ENCODE peak calls at places on chromosomes 4 and X, in four cellular contexts. R is heart left ventricle; B is stimulated activated memory B cell treated with anti-CD40 and anti-IgM and Interleukin-4, amounts not matched to agents 10 μg/mL and 1 μg/mL and 100 μg/mL, for 72 hours; Y is activated CD8-positive, alpha-beta T cell treated with anti-CD3 and anti-CD28 coated beads, Interleukin-2, amount 10 ng/mL, durations not matched to agents 7 days and 5 days. M is an unnamed sample.

GRCh38 chr4:112251044-112251632 is 19.6 kb downstream of the AP1AR start:
- ATAC-seq in B (no peak), Y (no peak), R (no peak), M (peak; percentile 51)

GRCh38 chr4:153065286-153065685 is 129.2 kb downstream of the FHDC1 start:
- ATAC-seq in R (no peak), B (no peak), Y (no peak), M (no peak)

GRCh38 chrX:154327026-154327820 is 31.6 kb downstream of the TKTL1 start:
- ATAC-seq in Y (peak; percentile 97), R (peak; percentile 59), B (peak; percentile 77), M (peak; percentile 71)

GRCh38 chrX:23662853-23663252 is 4.4 kb upstream of the PRDX4 start:
- ATAC-seq in R (no peak), B (peak; percentile 73), Y (no peak), M (peak; percentile 74)

GRCh38 chr4:36230523-36230922 is 13.8 kb downstream of the ARAP2 start:
- ATAC-seq in R (no peak), Y (no peak), B (no peak), M (no peak)

GRCh38 chr4:17065821-17066220 is 167.4 kb upstream of the LDB2 start:
- ATAC-seq in R (no peak), B (no peak), Y (no peak), M (no peak)

GRCh38 chr4:37767546-37767945 is 58.9 kb upstream of the PGM2 start:
- ATAC-seq in B (no peak), R (peak; percentile 69), Y (no peak), M (no peak)

GRCh38 chrX:57900961-57901360 is 9.3 kb downstream of the ZXDA start:
- ATAC-seq in R (peak; percentile 82), B (no peak), Y (no peak), M (no peak)

GRCh38 chrX:46327229-46328081 is 217.8 kb downstream of the ZNF674 start:
- ATAC-seq in B (no peak), R (peak; percentile 86), Y (no peak), M (no peak)

GRCh38 chrX:39328661-39329060 is 527.4 kb downstream of the MID1IP1 start:
- ATAC-seq in R (no peak), Y (no peak), B (no peak), M (peak; percentile 15)

GRCh38 chrX:40055495-40055894 is 42.3 kb downstream of the BCOR start:
- ATAC-seq in R (no peak), B (no peak), Y (no peak), M (peak; percentile 71)

M was measured in activated T-helper 17 cell treated with anti-CD3 and anti-CD28 coated beads, Interleukin-2, amount 50 U/mL, for 72 hours.